ENCODE peak calls at places on chromosomes 6 and 20, in five cellular contexts. P is adrenal gland, W is psoas muscle, Z is tibial nerve, A is lung. B is an unnamed sample. For H3K4me1 and H3K9me3, the result is how much of the 10 kb centered on the place peaks cover.

GRCh38 chr6:110529355-110529754 is 52.9 kb upstream of the SLC22A16 start:
- DNase-seq in P (no peak), W (no peak), Z (no peak), A (no peak), B (no peak)

GRCh38 chr6:147675281-147675680 is 166.8 kb downstream of the SAMD5 start:
- DNase-seq in P (no peak), W (no peak), Z (no peak), A (no peak), B (no peak)

GRCh38 chr6:42403831-42404230 is 47.9 kb downstream of the TRERF1 start:
- DNase-seq in P (no peak), W (no peak), Z (no peak), A (no peak), B (no peak)

GRCh38 chr20:38357653-38358207 is 11.4 kb downstream of the LBP start:
- DNase-seq in P (no peak), W (no peak), Z (no peak), A (peak), B (no peak)

GRCh38 chr6:147709396-147710272 is 201.1 kb downstream of the SAMD5 start:
- DNase-seq in P (no peak), W (no peak), Z (no peak), A (no peak), B (no peak)

GRCh38 chr6:3513416-3513815 is 56.6 kb upstream of the SLC22A23 start:
- DNase-seq in P (no peak), W (no peak), Z (no peak), A (no peak), B (no peak)

GRCh38 chr20:7799872-7800271 is 140.4 kb downstream of the HAO1 start:
- DNase-seq in P (no peak), W (no peak), Z (no peak), A (no peak), B (no peak)

GRCh38 chr6:125524356-125524755 is 222.6 kb upstream of the HDDC2 start:
- DNase-seq in P (no peak), W (no peak), Z (no peak), A (no peak), B (no peak)

GRCh38 chr20:41138217-41138526 is 829 bp downstream of the PLCG1 start:
- DNase-seq in P (no peak), W (no peak), Z (no peak), A (no peak), B (no peak)

GRCh38 chr6:117215353-117216090 is 49.8 kb upstream of the VGLL2 start:
- DNase-seq in P (no peak), W (no peak), Z (no peak), A (no peak), B (no peak)

GRCh38 chr6:2848851-2849250 is 7.2 kb upstream of the SERPINB1 start:
- DNase-seq in P (no peak), W (no peak), Z (no peak), A (no peak), B (no peak)

GRCh38 chr6:154292855-154293519 is 63.6 kb downstream of the IPCEF1 start:
- DNase-seq in P (no peak), W (no peak), Z (no peak), A (no peak), B (no peak)

GRCh38 chr6:21437583-21437982 is 156.0 kb upstream of the SOX4 start:
- DNase-seq in P (no peak), W (no peak), Z (no peak), A (no peak), B (no peak)

GRCh38 chr6:143270026-143270425 is 180.5 kb downstream of the ADAT2 start:
- DNase-seq in P (no peak), W (no peak), Z (no peak), A (no peak), B (no peak)

GRCh38 chr6:119444642-119445557 is 95.3 kb upstream of the MAN1A1 start:
- DNase-seq in P (no peak), W (no peak), Z (no peak), A (no peak), B (no peak)

GRCh38 chr6:31042801-31043200 is 32.5 kb downstream of the MUC22 start:
- DNase-seq in P (peak), W (peak), Z (peak), A (peak), B (peak)

GRCh38 chr20:17895641-17896246 is 72.8 kb downstream of the SNX5 start:
- DNase-seq in P (no peak), W (peak), Z (peak), A (peak), B (peak)
- H3K4me3 ChIP-seq in P (no peak), W (peak), Z (peak), A (no peak), B (peak)

DNA sequence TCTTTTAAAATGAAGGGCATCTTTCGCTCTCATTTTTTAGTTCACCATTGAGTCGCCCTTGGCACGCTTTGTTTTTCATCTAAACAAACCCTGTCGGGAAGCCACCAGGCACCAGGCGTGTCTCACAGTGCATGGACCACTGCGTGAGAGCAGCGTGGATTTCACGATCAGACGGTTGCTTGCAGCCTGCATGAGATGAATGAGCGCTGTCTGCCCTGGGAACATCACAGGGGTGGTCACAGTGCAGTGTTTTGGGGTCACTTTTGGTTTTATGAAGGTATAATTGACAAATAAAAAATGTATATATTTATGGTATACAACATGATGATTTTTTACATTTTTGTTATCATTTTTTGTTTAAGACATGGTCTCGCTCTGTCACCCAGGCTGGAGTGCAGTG is 61.3 kb downstream of the CDH4 start:
- DNase-seq in P (no peak), W (no peak), Z (no peak), A (no peak), B (no peak)
- H3K4me1 ChIP-seq in P (under half), W (under half), Z (under half), A (under half), B (under half)

GRCh38 chr20:56200456-56200855 is 48.1 kb upstream of the MC3R start:
- DNase-seq in P (no peak), W (no peak), Z (no peak), A (no peak), B (no peak)
- H3K9me3 ChIP-seq in P (under half), W (under half), Z (under half), A (under half), B (under half)

GRCh38 chr6:106516629-106517028 is 112.7 kb downstream of the RTN4IP1 start:
- DNase-seq in P (no peak), W (no peak), Z (no peak), A (no peak), B (no peak)
- H3K4me3 ChIP-seq in P (no peak), W (no peak), Z (no peak), A (no peak), B (no peak)

B was measured in right cardiac atrium.